ENCODE peak calls at places on chromosomes 16 and 17, in four cellular contexts. R is right lobe of liver, C is IMR-90, I is mesothelial cell of epicardium. Z is an unnamed sample.

GRCh38 chr17:79804856-79805696 is 8.2 kb upstream of the CBX8 start:
- DNase-seq in C (no peak), R (no peak), I (no peak), Z (no peak)

GRCh38 chr16:13919683-13920509 is at the start of gene ERCC4:
- DNase-seq in I (peak; percentile 99), R (peak; percentile 99), C (peak; percentile 98), Z (peak; percentile 91)

GRCh38 chr17:77320501-77321256 is 179.9 kb downstream of the SEC14L1 start:
- DNase-seq in I (no peak), C (no peak), R (no peak), Z (no peak)

GRCh38 chr16:67651847-67652246 is 6.9 kb downstream of the CARMIL2 start:
- DNase-seq in C (no peak), I (no peak), R (no peak), Z (no peak)

GRCh38 chr16:53465606-53466290 is 31.5 kb downstream of the RBL2 start:
- DNase-seq in R (no peak), C (peak; percentile 80), I (no peak), Z (no peak)

GRCh38 chr16:55033225-55034156 is 102.8 kb downstream of the IRX5 start:
- DNase-seq in I (no peak), R (no peak), C (no peak), Z (no peak)

GRCh38 chr16:17173134-17173729 is 297.5 kb downstream of the XYLT1 start:
- DNase-seq in I (no peak), C (peak; percentile 63), R (peak; percentile 64), Z (no peak)

GRCh38 chr17:17109896-17110295 is 67.6 kb downstream of the MPRIP start:
- DNase-seq in C (no peak), I (no peak), R (no peak), Z (no peak)

GRCh38 chr17:48860034-48860433 is 29.2 kb downstream of the CALCOCO2 start:
- DNase-seq in I (no peak), R (no peak), C (no peak), Z (no peak)

GRCh38 chr16:66291833-66292232 is 74.7 kb upstream of the CDH5 start:
- DNase-seq in C (no peak), I (no peak), R (no peak), Z (no peak)

GRCh38 chr16:58306327-58306726 is 11.5 kb upstream of the PRSS54 start:
- DNase-seq in C (peak; percentile 24), R (no peak), I (no peak), Z (no peak)

GRCh38 chr16:89471225-89471624 is 19.1 kb downstream of the ANKRD11 start:
- DNase-seq in R (no peak), C (peak; percentile 88), I (no peak), Z (no peak)

GRCh38 chr16:85170066-85171003 is 58.1 kb upstream of the CIBAR2 start:
- DNase-seq in I (no peak), C (no peak), R (no peak), Z (no peak)

GRCh38 chr17:42365136-42365535 is 23.1 kb downstream of the STAT3 start:
- DNase-seq in I (no peak), R (no peak), C (peak; percentile 87), Z (no peak)

GRCh38 chr16:21185659-21186325 is 25.6 kb downstream of the ZP2 start:
- DNase-seq in I (no peak), C (no peak), R (no peak), Z (no peak)

GRCh38 chr17:49993423-49994037 is 1.5 kb downstream of the DLX3 start:
- DNase-seq in I (peak; percentile 48), C (no peak), R (no peak), Z (no peak)

GRCh38 chr17:6239237-6239798 is 169.1 kb downstream of the WSCD1 start:
- DNase-seq in C (no peak), R (no peak), I (no peak), Z (no peak)

GRCh38 chr17:69506489-69506888 is 92.0 kb downstream of the MAP2K6 start:
- DNase-seq in R (no peak), I (no peak), C (no peak), Z (no peak)

GRCh38 chr16:76910931-76911330 is 280.1 kb upstream of the MON1B start:
- DNase-seq in R (no peak), C (peak; percentile 60), I (no peak), Z (no peak)

GRCh38 chr17:62165378-62165722 is 100.3 kb upstream of the MED13 start:
- DNase-seq in C (no peak), I (no peak), R (no peak), Z (no peak)

GRCh38 chr16:26149661-26150060 is 457.9 kb downstream of the HS3ST4 start:
- DNase-seq in C (no peak), R (no peak), I (no peak), Z (no peak)

GRCh38 chr16:77663711-77664110 is 58.6 kb upstream of the NUDT7 start:
- DNase-seq in C (no peak), R (no peak), I (no peak), Z (peak; percentile 17)

GRCh38 chr17:4485676-4486646 is 12.7 kb upstream of the SPNS2 start:
- DNase-seq in I (no peak), R (peak; percentile 46), C (no peak), Z (no peak)

GRCh38 chr17:31321481-31321880 is at the start of gene EVI2A:
- DNase-seq in R (no peak), I (no peak), C (peak; percentile 88), Z (no peak)

GRCh38 chr16:85607796-85608514 is 5.2 kb upstream of the GSE1 start:
- DNase-seq in R (no peak), I (no peak), C (no peak), Z (no peak)

GRCh38 chr16:64236351-64236750 is 885.5 kb downstream of the CDH11 start:
- DNase-seq in C (peak; percentile 10), R (no peak), I (no peak), Z (no peak)

GRCh38 chr17:80445152-80446110 is 30.5 kb downstream of the ENDOV start:
- DNase-seq in C (no peak), R (no peak), I (no peak), Z (no peak)

GRCh38 chr17:64718058-64718457 is 56.0 kb upstream of the SMURF2 start:
- DNase-seq in C (no peak), I (no peak), R (no peak), Z (no peak)

GRCh38 chr17:2025622-2026309 is 632 bp upstream of the RTN4RL1 start:
- DNase-seq in C (peak; percentile 57), I (no peak), R (peak; percentile 79), Z (peak; percentile 79)

GRCh38 chr17:68613739-68614298 is 12.7 kb upstream of the FAM20A start:
- DNase-seq in I (no peak), C (no peak), R (no peak), Z (no peak)

DNA sequence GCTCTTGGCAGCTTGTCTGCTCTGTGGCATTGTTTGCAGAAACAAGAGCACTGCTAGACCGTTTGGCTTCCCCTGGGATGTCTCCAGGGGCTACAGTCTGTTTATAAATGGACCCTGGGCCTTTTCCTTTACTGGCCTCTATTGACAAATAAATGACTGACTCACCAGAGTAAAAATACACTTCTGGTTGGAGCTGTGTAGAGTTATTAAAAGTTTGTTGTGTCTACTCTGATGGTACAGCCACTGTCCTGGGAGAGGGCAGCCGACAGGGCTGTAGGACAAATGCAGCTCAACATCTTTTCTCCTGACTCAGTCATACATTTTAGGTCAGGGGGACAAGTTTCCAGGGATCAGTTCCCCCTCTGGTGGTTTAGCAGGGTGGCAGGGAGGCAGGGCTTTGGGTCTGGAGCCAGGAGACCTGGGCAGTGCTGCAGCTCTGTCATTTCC is 30.0 kb downstream of the FOXL1 start:
- DNase-seq in R (no peak), C (peak; percentile 49), I (no peak), Z (no peak)
- TF ChIP-seq CTCF in R (no peak), C (peak; percentile 25), I (no peak), Z (no peak)

GRCh38 chr16:19555938-19556778 is 655 bp downstream of the VPS35L start:
- DNase-seq in R (no peak), C (peak; percentile 26), I (no peak), Z (no peak)
- TF ChIP-seq CTCF in R (no peak), C (no peak), I (no peak), Z (no peak)

DNA sequence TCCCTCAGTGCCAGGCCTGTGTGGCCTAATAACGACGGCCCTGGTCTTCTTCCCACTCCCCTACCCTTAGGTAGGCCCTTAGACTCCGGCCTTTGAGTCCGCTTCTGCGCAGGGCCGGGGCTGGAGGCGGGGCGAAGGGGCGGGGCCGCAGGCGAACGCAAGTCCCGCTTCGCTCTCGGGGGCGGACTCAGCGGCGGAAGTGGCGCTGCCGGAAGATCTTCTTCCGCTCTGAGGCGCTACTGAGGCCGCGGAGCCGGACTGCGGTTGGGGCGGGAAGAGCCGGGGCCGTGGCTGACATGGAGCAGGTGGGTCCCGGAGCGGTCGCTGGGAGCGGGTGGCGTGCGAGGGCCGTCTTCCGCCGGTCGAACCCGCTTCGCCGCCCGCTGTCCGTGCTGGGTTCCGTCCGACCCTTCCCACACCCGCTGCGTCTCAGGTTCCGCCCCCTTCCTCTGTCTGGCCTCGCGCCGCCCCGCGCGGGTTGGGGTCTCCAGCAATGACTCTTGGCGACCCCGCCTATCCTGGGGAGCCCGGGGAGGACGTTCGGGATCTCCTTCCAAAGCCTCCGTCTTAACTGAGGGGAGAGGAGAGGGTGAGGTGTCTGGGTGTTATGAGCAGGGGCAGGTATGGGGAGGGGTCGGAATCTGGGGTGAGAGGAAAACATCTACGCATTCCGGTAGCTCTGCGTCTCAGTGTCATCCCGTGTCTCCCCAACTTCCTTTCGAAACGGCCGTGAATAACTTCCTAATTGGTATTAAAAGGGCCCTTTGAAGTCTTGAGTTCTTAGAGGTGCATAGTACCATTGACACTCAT is at the start of gene STARD3:
- DNase-seq in R (peak; percentile 95), C (peak; percentile 82), I (peak; percentile 83), Z (peak; percentile 93)
- TF ChIP-seq CTCF in R (peak; percentile 34), C (peak; percentile 14), I (no peak), Z (no peak)

GRCh38 chr16:11217651-11218323 is 38.2 kb downstream of the SOCS1 start:
- DNase-seq in C (no peak), I (no peak), R (no peak), Z (no peak)

GRCh38 chr16:11219188-11219587 is 36.8 kb downstream of the SOCS1 start:
- DNase-seq in R (no peak), I (no peak), C (no peak), Z (no peak)

GRCh38 chr16:11213799-11214198 is 42.2 kb downstream of the SOCS1 start:
- DNase-seq in C (no peak), I (no peak), R (no peak), Z (no peak)

GRCh38 chr16:11215935-11216556 is 40.0 kb downstream of the SOCS1 start:
- DNase-seq in C (no peak), I (no peak), R (no peak), Z (no peak)

DNA sequence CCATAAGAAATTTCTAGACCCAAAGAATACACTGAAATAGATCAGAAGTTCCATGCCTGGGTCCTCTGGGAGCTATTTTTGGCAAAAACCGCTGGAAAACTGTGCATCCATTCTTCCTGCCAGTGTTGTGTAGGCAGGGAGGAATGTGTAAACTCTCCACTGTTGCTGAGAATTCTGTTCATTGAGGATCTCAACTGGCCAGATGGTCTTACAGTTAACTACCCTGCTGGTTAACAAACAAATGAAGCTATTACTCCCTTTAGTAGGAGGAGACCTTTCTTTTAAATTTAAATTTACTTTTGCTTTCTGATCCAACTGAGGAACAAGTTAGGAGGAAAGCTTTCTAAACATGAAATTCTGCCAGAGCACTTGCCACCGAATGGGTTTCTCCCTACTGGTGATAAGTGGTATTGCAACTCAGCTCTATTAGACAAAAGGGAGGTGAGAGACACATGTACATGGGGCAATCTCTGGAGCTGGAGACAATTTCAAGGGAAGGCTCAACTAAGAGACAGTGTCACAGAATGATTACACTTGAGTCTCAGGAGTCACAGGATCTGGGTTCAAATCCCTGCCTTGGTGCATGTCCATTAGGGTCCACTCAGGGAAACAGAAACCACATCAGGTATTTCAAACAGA is 37.6 kb downstream of the SOCS1 start:
- DNase-seq in C (peak; percentile 25), R (no peak), I (no peak), Z (no peak)
- TF ChIP-seq CTCF in C (peak; percentile 24), R (peak; percentile 31), I (peak; percentile 82), Z (no peak)

Z was measured in D721Med.